ENCODE peak calls at places on chromosomes 5 and 9, in eight cellular contexts. H, P, F, W, Z, X, R and O are unnamed samples.

GRCh38 chr5:119268387-119269060 is 87.3 kb upstream of the TNFAIP8 start:
- DNase-seq in Z (peak; percentile 65), P (peak; percentile 95), R (peak; percentile 85), H (peak; percentile 98), X (peak; percentile 97), W (peak; percentile 94), F (peak; percentile 98), O (peak; percentile 88)

GRCh38 chr5:37494756-37495155 is 115.6 kb downstream of the WDR70 start:
- DNase-seq in W (no peak), F (no peak), P (no peak), H (no peak), X (no peak), Z (no peak), R (no peak), O (no peak)

GRCh38 chr5:88956416-88956815 is 73.4 kb upstream of the MEF2C start:
- DNase-seq in F (no peak), X (no peak), R (no peak), H (no peak), W (no peak), P (no peak), Z (no peak), O (no peak)

GRCh38 chr9:133839822-133840329 is 101.7 kb upstream of the SARDH start:
- DNase-seq in Z (no peak), R (peak; percentile 15), H (no peak), W (peak; percentile 33), F (peak; percentile 51), X (peak; percentile 38), P (no peak), O (no peak)

GRCh38 chr5:81815318-81815717 is 64.4 kb upstream of the SSBP2 start:
- DNase-seq in X (no peak), H (no peak), R (no peak), Z (no peak), W (no peak), F (no peak), P (no peak), O (no peak)

GRCh38 chr9:38687389-38687842 is 32.5 kb downstream of the FAM240B start:
- DNase-seq in Z (peak; percentile 54), F (peak; percentile 58), X (no peak), P (no peak), W (no peak), R (no peak), H (peak; percentile 83), O (no peak)

GRCh38 chr5:34656001-34656699 is at the start of gene RAI14:
- DNase-seq in H (peak; percentile 78), P (peak; percentile 79), R (peak; percentile 77), F (peak; percentile 82), W (peak; percentile 62), Z (no peak), X (peak; percentile 79), O (peak; percentile 38)

GRCh38 chr5:136065588-136065987 is 36.8 kb downstream of the TGFBI start:
- DNase-seq in X (no peak), W (no peak), F (no peak), P (no peak), R (no peak), H (no peak), Z (no peak), O (no peak)

GRCh38 chr5:96781734-96782064 is 26.0 kb downstream of the ERAP1 start:
- DNase-seq in W (no peak), Z (no peak), P (no peak), X (no peak), H (no peak), R (no peak), F (no peak), O (no peak)

GRCh38 chr9:116332090-116332489 is 178.5 kb downstream of the PAPPA start:
- DNase-seq in Z (no peak), W (no peak), F (no peak), P (no peak), X (no peak), H (no peak), R (no peak), O (no peak)

GRCh38 chr9:35616681-35617459 is 1.3 kb downstream of the CD72 start:
- DNase-seq in H (peak; percentile 73), R (no peak), F (peak; percentile 77), X (peak; percentile 77), Z (peak; percentile 11), P (peak; percentile 56), W (peak; percentile 44), O (peak; percentile 75)

GRCh38 chr9:95116002-95116819 is 201.3 kb downstream of the FANCC start:
- DNase-seq in F (no peak), W (no peak), R (no peak), X (no peak), H (no peak), P (no peak), Z (no peak), O (no peak)

GRCh38 chr9:87812375-87813118 is 70.1 kb upstream of the SPATA31E1 start:
- DNase-seq in F (no peak), X (no peak), R (peak; percentile 24), P (no peak), H (no peak), Z (no peak), W (no peak), O (no peak)

GRCh38 chr5:125470503-125470902 is 724.1 kb upstream of the ZNF608 start:
- DNase-seq in R (no peak), X (no peak), H (no peak), W (no peak), P (no peak), F (no peak), Z (no peak), O (no peak)

GRCh38 chr5:171418982-171419662 is at the start of gene FGF18:
- DNase-seq in Z (peak; percentile 73), W (peak; percentile 23), F (peak; percentile 82), R (peak; percentile 46), P (peak; percentile 80), X (peak; percentile 52), H (peak; percentile 43), O (no peak)
- TF ChIP-seq CTCF in Z (no peak), W (no peak), F (no peak), R (no peak), P (no peak), X (peak; percentile 40), H (no peak), O (no peak)

GRCh38 chr9:75979362-75979761 is 88.9 kb downstream of the PCSK5 start:
- DNase-seq in R (no peak), H (no peak), W (no peak), Z (no peak), P (no peak), X (no peak), F (no peak), O (no peak)
- TF ChIP-seq CTCF in R (peak; percentile 40), H (no peak), W (no peak), Z (peak; percentile 46), P (no peak), X (no peak), F (no peak), O (no peak)

GRCh38 chr5:93681432-93681831 is 60.0 kb downstream of the POU5F2 start:
- DNase-seq in X (no peak), Z (no peak), R (no peak), W (no peak), P (no peak), H (no peak), F (no peak), O (no peak)
- TF ChIP-seq CTCF in X (no peak), Z (peak; percentile 49), R (no peak), W (no peak), P (peak; percentile 63), H (no peak), F (no peak), O (no peak)

GRCh38 chr5:59146729-59147128 is 563.9 kb downstream of the RAB3C start:
- DNase-seq in R (no peak), W (no peak), F (no peak), X (no peak), H (no peak), Z (no peak), P (no peak), O (no peak)
- TF ChIP-seq CTCF in R (no peak), W (no peak), F (no peak), X (no peak), H (no peak), Z (no peak), P (no peak), O (no peak)

DNA sequence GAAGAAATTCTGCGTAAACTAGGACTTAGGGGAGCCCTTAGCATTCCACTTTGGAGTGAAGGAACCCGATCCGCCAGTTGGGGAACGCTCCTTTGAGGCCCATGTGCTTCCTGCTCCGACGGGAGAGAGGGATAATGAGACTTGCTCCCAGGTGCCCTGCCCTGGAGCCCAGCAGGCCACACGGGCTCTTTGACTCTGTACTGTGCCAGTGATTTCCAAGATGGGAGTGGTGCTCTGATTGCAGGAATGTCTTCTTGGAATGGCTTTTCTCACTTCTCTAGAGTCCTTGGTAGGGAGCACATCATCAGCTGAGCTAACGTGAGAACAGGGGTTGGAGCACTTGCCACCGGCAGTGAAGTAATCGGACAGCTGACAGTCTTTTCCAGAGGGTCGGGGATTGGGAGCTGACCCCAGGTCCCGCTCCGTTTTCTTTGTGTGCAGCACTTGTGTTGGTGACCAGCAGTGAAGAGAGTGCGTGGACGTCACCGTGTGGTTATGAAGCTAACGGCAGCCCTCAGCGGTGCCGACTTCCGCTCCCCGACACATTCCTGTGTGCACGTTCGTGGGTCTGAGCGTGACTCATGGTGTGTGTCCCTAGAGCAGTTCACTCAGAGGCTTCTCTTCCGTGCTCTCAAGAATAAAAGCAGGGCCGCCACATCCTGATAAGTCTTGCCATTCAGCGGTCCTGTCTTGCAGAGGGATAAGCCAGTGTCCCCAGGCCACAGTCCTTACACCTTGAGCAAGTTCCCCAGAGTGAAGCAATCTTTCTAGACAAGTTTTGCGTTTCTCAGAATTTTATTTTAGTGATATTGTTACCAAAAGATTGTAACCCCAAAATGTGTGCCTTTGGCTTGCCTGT is 25.6 kb downstream of the ABL1 start:
- DNase-seq in H (peak; percentile 78), Z (peak; percentile 72), R (peak; percentile 85), W (peak; percentile 82), X (peak; percentile 88), P (no peak), F (peak; percentile 91), O (peak; percentile 34)
- TF ChIP-seq CTCF in H (no peak), Z (peak; percentile 47), R (peak; percentile 47), W (peak; percentile 32), X (peak; percentile 77), P (no peak), F (peak; percentile 62), O (no peak)

DNA sequence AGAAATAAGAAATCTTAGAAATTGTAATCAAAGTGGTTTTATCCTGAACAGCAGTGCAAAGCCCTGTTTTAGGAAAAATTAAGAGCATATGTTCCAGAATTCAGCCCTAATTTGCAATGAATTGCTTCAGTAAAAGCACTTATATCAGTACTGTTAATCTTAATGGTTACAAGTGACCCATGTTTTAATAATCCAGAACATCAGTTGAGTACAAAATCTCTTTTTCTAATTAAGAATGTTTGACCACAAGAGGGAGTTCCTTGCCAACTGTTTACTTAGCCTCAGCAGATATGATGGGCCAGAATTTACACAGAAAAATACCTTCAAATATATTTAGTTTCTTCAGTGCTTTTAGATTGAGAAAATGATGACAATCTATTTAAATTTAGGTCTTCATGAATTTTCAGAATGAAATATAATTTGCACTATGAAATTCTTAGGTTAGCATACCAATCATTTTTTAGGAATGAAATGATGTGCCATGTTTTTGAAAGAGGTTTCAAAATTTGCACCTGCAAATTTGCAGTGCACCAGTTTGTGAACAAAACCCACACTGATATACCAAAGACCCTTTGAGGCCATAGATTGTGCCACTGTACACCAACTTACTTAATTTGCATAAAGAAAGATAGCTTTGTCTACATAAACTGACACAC is 926.3 kb upstream of the ARRDC3 start:
- DNase-seq in W (no peak), H (no peak), F (no peak), P (no peak), Z (no peak), R (peak; percentile 14), X (no peak), O (no peak)
- TF ChIP-seq CTCF in W (peak; percentile 35), H (no peak), F (peak; percentile 30), P (peak; percentile 73), Z (peak; percentile 52), R (peak; percentile 38), X (peak; percentile 57), O (no peak)

GRCh38 chr9:136779808-136780207 is 11.3 kb upstream of the TMEM141 start:
- DNase-seq in R (no peak), P (no peak), X (no peak), H (no peak), W (no peak), F (no peak), Z (no peak), O (no peak)
- TF ChIP-seq CTCF in R (no peak), P (no peak), X (no peak), H (no peak), W (no peak), F (no peak), Z (peak; percentile 17), O (no peak)